ENCODE peak calls at places on chromosomes 12 and 14, in nine cellular contexts. One of them, this sample, is unnamed.

GRCh38 chr12:54201001-54201794 is 12.4 kb upstream of the SMUG1 start:
- DNase-seq in sigmoid colon: peak; percentile 77
- DNase-seq in left ventricle myocardium inferior: peak; percentile 43
- DNase-seq in endothelial cell: peak; percentile 84
- DNase-seq in dorsolateral prefrontal cortex: peak; percentile 50
- DNase-seq in activated CD8-positive, alpha-beta T cell treated with anti-CD3 and anti-CD28 coated beads for 36 hours: peak; percentile 72
- DNase-seq in fibroblast of mammary gland: peak; percentile 79
- DNase-seq in kidney: peak; percentile 89
- DNase-seq in heart left ventricle: peak; percentile 50
- DNase-seq in this sample: peak; percentile 83

GRCh38 chr12:131596115-131596514 is 114.8 kb upstream of the SFSWAP start:
- DNase-seq in sigmoid colon: no peak
- DNase-seq in left ventricle myocardium inferior: no peak
- DNase-seq in endothelial cell: no peak
- DNase-seq in dorsolateral prefrontal cortex: no peak
- DNase-seq in activated CD8-positive, alpha-beta T cell treated with anti-CD3 and anti-CD28 coated beads for 36 hours: no peak
- DNase-seq in fibroblast of mammary gland: no peak
- DNase-seq in kidney: no peak
- DNase-seq in heart left ventricle: no peak
- DNase-seq in this sample: no peak

GRCh38 chr12:43208627-43209026 is 343.4 kb downstream of the ADAMTS20 start:
- DNase-seq in sigmoid colon: no peak
- DNase-seq in left ventricle myocardium inferior: no peak
- DNase-seq in endothelial cell: no peak
- DNase-seq in dorsolateral prefrontal cortex: no peak
- DNase-seq in activated CD8-positive, alpha-beta T cell treated with anti-CD3 and anti-CD28 coated beads for 36 hours: no peak
- DNase-seq in fibroblast of mammary gland: peak; percentile 61
- DNase-seq in kidney: no peak
- DNase-seq in heart left ventricle: peak; percentile 18
- DNase-seq in this sample: no peak

GRCh38 chr14:90658541-90658967 is 157.7 kb downstream of the TTC7B start:
- DNase-seq in sigmoid colon: no peak
- DNase-seq in left ventricle myocardium inferior: no peak
- DNase-seq in endothelial cell: no peak
- DNase-seq in dorsolateral prefrontal cortex: no peak
- DNase-seq in activated CD8-positive, alpha-beta T cell treated with anti-CD3 and anti-CD28 coated beads for 36 hours: peak; percentile 43
- DNase-seq in fibroblast of mammary gland: no peak
- DNase-seq in kidney: no peak
- DNase-seq in heart left ventricle: no peak
- DNase-seq in this sample: peak; percentile 35

GRCh38 chr12:89160716-89161123 is 191.6 kb downstream of the DUSP6 start:
- DNase-seq in sigmoid colon: peak; percentile 69
- DNase-seq in left ventricle myocardium inferior: peak; percentile 67
- DNase-seq in endothelial cell: no peak
- DNase-seq in dorsolateral prefrontal cortex: no peak
- DNase-seq in activated CD8-positive, alpha-beta T cell treated with anti-CD3 and anti-CD28 coated beads for 36 hours: peak; percentile 56
- DNase-seq in fibroblast of mammary gland: peak; percentile 93
- DNase-seq in kidney: peak; percentile 73
- DNase-seq in heart left ventricle: peak; percentile 43
- DNase-seq in this sample: no peak

GRCh38 chr12:89453121-89453520 is 71.5 kb downstream of the GALNT4 start:
- DNase-seq in sigmoid colon: no peak
- DNase-seq in left ventricle myocardium inferior: no peak
- DNase-seq in endothelial cell: no peak
- DNase-seq in dorsolateral prefrontal cortex: no peak
- DNase-seq in activated CD8-positive, alpha-beta T cell treated with anti-CD3 and anti-CD28 coated beads for 36 hours: no peak
- DNase-seq in fibroblast of mammary gland: no peak
- DNase-seq in kidney: no peak
- DNase-seq in heart left ventricle: no peak
- DNase-seq in this sample: no peak

GRCh38 chr12:113805673-113806072 is 160.5 kb downstream of the RBM19 start:
- DNase-seq in sigmoid colon: no peak
- DNase-seq in left ventricle myocardium inferior: no peak
- DNase-seq in endothelial cell: no peak
- DNase-seq in dorsolateral prefrontal cortex: no peak
- DNase-seq in activated CD8-positive, alpha-beta T cell treated with anti-CD3 and anti-CD28 coated beads for 36 hours: no peak
- DNase-seq in fibroblast of mammary gland: no peak
- DNase-seq in kidney: no peak
- DNase-seq in heart left ventricle: no peak
- DNase-seq in this sample: no peak

GRCh38 chr12:78331764-78332163 is 501.1 kb downstream of the NAV3 start:
- DNase-seq in sigmoid colon: no peak
- DNase-seq in left ventricle myocardium inferior: no peak
- DNase-seq in endothelial cell: no peak
- DNase-seq in dorsolateral prefrontal cortex: no peak
- DNase-seq in activated CD8-positive, alpha-beta T cell treated with anti-CD3 and anti-CD28 coated beads for 36 hours: no peak
- DNase-seq in fibroblast of mammary gland: no peak
- DNase-seq in kidney: no peak
- DNase-seq in heart left ventricle: no peak
- DNase-seq in this sample: no peak

GRCh38 chr12:99768758-99769157 is 121.2 kb downstream of the GARIN6 start:
- DNase-seq in sigmoid colon: no peak
- DNase-seq in left ventricle myocardium inferior: no peak
- DNase-seq in endothelial cell: no peak
- DNase-seq in dorsolateral prefrontal cortex: no peak
- DNase-seq in activated CD8-positive, alpha-beta T cell treated with anti-CD3 and anti-CD28 coated beads for 36 hours: no peak
- DNase-seq in fibroblast of mammary gland: no peak
- DNase-seq in kidney: no peak
- DNase-seq in heart left ventricle: no peak
- DNase-seq in this sample: no peak

GRCh38 chr14:90458536-90458935 is 61.7 kb downstream of the CALM1 start:
- DNase-seq in sigmoid colon: no peak
- DNase-seq in left ventricle myocardium inferior: no peak
- DNase-seq in endothelial cell: no peak
- DNase-seq in dorsolateral prefrontal cortex: no peak
- DNase-seq in activated CD8-positive, alpha-beta T cell treated with anti-CD3 and anti-CD28 coated beads for 36 hours: no peak
- DNase-seq in fibroblast of mammary gland: no peak
- DNase-seq in kidney: no peak
- DNase-seq in heart left ventricle: no peak
- DNase-seq in this sample: no peak

GRCh38 chr14:63551338-63551737 is 8.2 kb upstream of the PPP2R5E start:
- DNase-seq in sigmoid colon: no peak
- DNase-seq in left ventricle myocardium inferior: no peak
- DNase-seq in endothelial cell: no peak
- DNase-seq in dorsolateral prefrontal cortex: no peak
- DNase-seq in activated CD8-positive, alpha-beta T cell treated with anti-CD3 and anti-CD28 coated beads for 36 hours: no peak
- DNase-seq in fibroblast of mammary gland: peak; percentile 78
- DNase-seq in kidney: no peak
- DNase-seq in heart left ventricle: no peak
- DNase-seq in this sample: no peak

GRCh38 chr12:6607751-6608591 is 792 bp upstream of the CHD4 start:
- DNase-seq in sigmoid colon: peak; percentile 82
- DNase-seq in left ventricle myocardium inferior: no peak
- DNase-seq in endothelial cell: no peak
- DNase-seq in dorsolateral prefrontal cortex: no peak
- DNase-seq in activated CD8-positive, alpha-beta T cell treated with anti-CD3 and anti-CD28 coated beads for 36 hours: peak; percentile 89
- DNase-seq in fibroblast of mammary gland: peak; percentile 73
- DNase-seq in kidney: no peak
- DNase-seq in heart left ventricle: peak; percentile 68
- DNase-seq in this sample: peak; percentile 71

GRCh38 chr12:48827513-48828096 is 9.3 kb downstream of the CACNB3 start:
- DNase-seq in sigmoid colon: no peak
- DNase-seq in left ventricle myocardium inferior: no peak
- DNase-seq in endothelial cell: no peak
- DNase-seq in dorsolateral prefrontal cortex: no peak
- DNase-seq in activated CD8-positive, alpha-beta T cell treated with anti-CD3 and anti-CD28 coated beads for 36 hours: no peak
- DNase-seq in fibroblast of mammary gland: no peak
- DNase-seq in kidney: no peak
- DNase-seq in heart left ventricle: no peak
- DNase-seq in this sample: no peak

GRCh38 chr12:75694891-75695290 is 183.5 kb upstream of the KRR1 start:
- DNase-seq in sigmoid colon: no peak
- DNase-seq in left ventricle myocardium inferior: no peak
- DNase-seq in endothelial cell: no peak
- DNase-seq in dorsolateral prefrontal cortex: no peak
- DNase-seq in activated CD8-positive, alpha-beta T cell treated with anti-CD3 and anti-CD28 coated beads for 36 hours: no peak
- DNase-seq in fibroblast of mammary gland: peak; percentile 47
- DNase-seq in kidney: no peak
- DNase-seq in heart left ventricle: no peak
- DNase-seq in this sample: no peak

GRCh38 chr14:93092606-93093556 is 22.8 kb downstream of the ITPK1 start:
- DNase-seq in sigmoid colon: no peak
- DNase-seq in left ventricle myocardium inferior: no peak
- DNase-seq in endothelial cell: no peak
- DNase-seq in dorsolateral prefrontal cortex: no peak
- DNase-seq in activated CD8-positive, alpha-beta T cell treated with anti-CD3 and anti-CD28 coated beads for 36 hours: no peak
- DNase-seq in fibroblast of mammary gland: no peak
- DNase-seq in kidney: peak; percentile 61
- DNase-seq in heart left ventricle: no peak
- DNase-seq in this sample: no peak

GRCh38 chr12:81078469-81079196 is 754 bp downstream of the ACSS3 start:
- DNase-seq in sigmoid colon: no peak
- DNase-seq in left ventricle myocardium inferior: no peak
- DNase-seq in endothelial cell: peak; percentile 17
- DNase-seq in dorsolateral prefrontal cortex: no peak
- DNase-seq in activated CD8-positive, alpha-beta T cell treated with anti-CD3 and anti-CD28 coated beads for 36 hours: no peak
- DNase-seq in fibroblast of mammary gland: peak; percentile 80
- DNase-seq in kidney: no peak
- DNase-seq in heart left ventricle: peak; percentile 20
- DNase-seq in this sample: no peak

GRCh38 chr12:67080637-67081036 is 188.5 kb upstream of the CAND1 start:
- DNase-seq in sigmoid colon: no peak
- DNase-seq in left ventricle myocardium inferior: no peak
- DNase-seq in endothelial cell: no peak
- DNase-seq in dorsolateral prefrontal cortex: no peak
- DNase-seq in activated CD8-positive, alpha-beta T cell treated with anti-CD3 and anti-CD28 coated beads for 36 hours: no peak
- DNase-seq in fibroblast of mammary gland: no peak
- DNase-seq in kidney: no peak
- DNase-seq in heart left ventricle: no peak
- DNase-seq in this sample: no peak

GRCh38 chr14:103091041-103091882 is 3.3 kb upstream of the EXOC3L4 start:
- DNase-seq in sigmoid colon: no peak
- DNase-seq in left ventricle myocardium inferior: peak; percentile 64
- DNase-seq in endothelial cell: peak; percentile 62
- DNase-seq in dorsolateral prefrontal cortex: no peak
- DNase-seq in activated CD8-positive, alpha-beta T cell treated with anti-CD3 and anti-CD28 coated beads for 36 hours: peak; percentile 84
- DNase-seq in fibroblast of mammary gland: peak; percentile 48
- DNase-seq in kidney: peak; percentile 89
- DNase-seq in heart left ventricle: no peak
- DNase-seq in this sample: peak; percentile 94

GRCh38 chr14:67517083-67517482 is 16.0 kb upstream of the PLEKHH1 start:
- DNase-seq in sigmoid colon: peak; percentile 69
- DNase-seq in left ventricle myocardium inferior: peak; percentile 36
- DNase-seq in endothelial cell: peak; percentile 26
- DNase-seq in dorsolateral prefrontal cortex: peak; percentile 81
- DNase-seq in activated CD8-positive, alpha-beta T cell treated with anti-CD3 and anti-CD28 coated beads for 36 hours: no peak
- DNase-seq in fibroblast of mammary gland: no peak
- DNase-seq in kidney: no peak
- DNase-seq in heart left ventricle: peak; percentile 27
- DNase-seq in this sample: no peak

GRCh38 chr12:62158416-62159360 is 101.5 kb upstream of the USP15 start:
- DNase-seq in sigmoid colon: no peak
- DNase-seq in left ventricle myocardium inferior: no peak
- DNase-seq in endothelial cell: no peak
- DNase-seq in dorsolateral prefrontal cortex: no peak
- DNase-seq in activated CD8-positive, alpha-beta T cell treated with anti-CD3 and anti-CD28 coated beads for 36 hours: peak; percentile 2
- DNase-seq in fibroblast of mammary gland: no peak
- DNase-seq in kidney: no peak
- DNase-seq in heart left ventricle: no peak
- DNase-seq in this sample: no peak

GRCh38 chr14:68449565-68450295 is 343.1 kb downstream of the ZFP36L1 start:
- DNase-seq in sigmoid colon: no peak
- DNase-seq in left ventricle myocardium inferior: no peak
- DNase-seq in endothelial cell: no peak
- DNase-seq in dorsolateral prefrontal cortex: no peak
- DNase-seq in activated CD8-positive, alpha-beta T cell treated with anti-CD3 and anti-CD28 coated beads for 36 hours: no peak
- DNase-seq in fibroblast of mammary gland: no peak
- DNase-seq in kidney: no peak
- DNase-seq in heart left ventricle: no peak
- DNase-seq in this sample: no peak

GRCh38 chr12:26239508-26240328 is 44.3 kb downstream of the SSPN start:
- DNase-seq in sigmoid colon: peak; percentile 93
- DNase-seq in left ventricle myocardium inferior: peak; percentile 66
- DNase-seq in endothelial cell: no peak
- DNase-seq in dorsolateral prefrontal cortex: peak; percentile 59
- DNase-seq in activated CD8-positive, alpha-beta T cell treated with anti-CD3 and anti-CD28 coated beads for 36 hours: no peak
- DNase-seq in fibroblast of mammary gland: peak; percentile 97
- DNase-seq in kidney: peak; percentile 65
- DNase-seq in heart left ventricle: peak; percentile 61
- DNase-seq in this sample: no peak

GRCh38 chr14:74945852-74946658 is 9.3 kb downstream of the PGF start:
- DNase-seq in sigmoid colon: peak; percentile 88
- DNase-seq in left ventricle myocardium inferior: peak; percentile 79
- DNase-seq in endothelial cell: peak; percentile 91
- DNase-seq in dorsolateral prefrontal cortex: peak; percentile 78
- DNase-seq in activated CD8-positive, alpha-beta T cell treated with anti-CD3 and anti-CD28 coated beads for 36 hours: peak; percentile 87
- DNase-seq in fibroblast of mammary gland: peak; percentile 67
- DNase-seq in kidney: no peak
- DNase-seq in heart left ventricle: peak; percentile 80
- DNase-seq in this sample: peak; percentile 92
- TF ChIP-seq CTCF in sigmoid colon: peak; percentile 90
- TF ChIP-seq CTCF in left ventricle myocardium inferior: peak; percentile 96
- TF ChIP-seq CTCF in endothelial cell: peak; percentile 77
- TF ChIP-seq CTCF in dorsolateral prefrontal cortex: peak; percentile 79
- TF ChIP-seq CTCF in activated CD8-positive, alpha-beta T cell treated with anti-CD3 and anti-CD28 coated beads for 36 hours: peak; percentile 92
- TF ChIP-seq CTCF in fibroblast of mammary gland: peak; percentile 95
- TF ChIP-seq CTCF in kidney: peak; percentile 96
- TF ChIP-seq CTCF in heart left ventricle: peak; percentile 87
- TF ChIP-seq CTCF in this sample: peak; percentile 95

GRCh38 chr12:32344047-32344446 is 55.3 kb upstream of the FGD4 start:
- DNase-seq in sigmoid colon: no peak
- DNase-seq in left ventricle myocardium inferior: no peak
- DNase-seq in endothelial cell: no peak
- DNase-seq in dorsolateral prefrontal cortex: no peak
- DNase-seq in activated CD8-positive, alpha-beta T cell treated with anti-CD3 and anti-CD28 coated beads for 36 hours: no peak
- DNase-seq in fibroblast of mammary gland: no peak
- DNase-seq in kidney: no peak
- DNase-seq in heart left ventricle: no peak
- DNase-seq in this sample: no peak
- TF ChIP-seq CTCF in sigmoid colon: no peak
- TF ChIP-seq CTCF in left ventricle myocardium inferior: no peak
- TF ChIP-seq CTCF in endothelial cell: no peak
- TF ChIP-seq CTCF in dorsolateral prefrontal cortex: no peak
- TF ChIP-seq CTCF in activated CD8-positive, alpha-beta T cell treated with anti-CD3 and anti-CD28 coated beads for 36 hours: no peak
- TF ChIP-seq CTCF in fibroblast of mammary gland: no peak
- TF ChIP-seq CTCF in kidney: no peak
- TF ChIP-seq CTCF in heart left ventricle: no peak
- TF ChIP-seq CTCF in this sample: no peak

GRCh38 chr12:125332900-125333299 is 267.7 kb downstream of the AACS start:
- DNase-seq in sigmoid colon: no peak
- DNase-seq in left ventricle myocardium inferior: no peak
- DNase-seq in endothelial cell: no peak
- DNase-seq in dorsolateral prefrontal cortex: no peak
- DNase-seq in activated CD8-positive, alpha-beta T cell treated with anti-CD3 and anti-CD28 coated beads for 36 hours: no peak
- DNase-seq in fibroblast of mammary gland: no peak
- DNase-seq in kidney: no peak
- DNase-seq in heart left ventricle: no peak
- DNase-seq in this sample: no peak
- TF ChIP-seq CTCF in sigmoid colon: no peak
- TF ChIP-seq CTCF in left ventricle myocardium inferior: no peak
- TF ChIP-seq CTCF in endothelial cell: peak; percentile 57
- TF ChIP-seq CTCF in dorsolateral prefrontal cortex: no peak
- TF ChIP-seq CTCF in activated CD8-positive, alpha-beta T cell treated with anti-CD3 and anti-CD28 coated beads for 36 hours: no peak
- TF ChIP-seq CTCF in fibroblast of mammary gland: peak; percentile 9
- TF ChIP-seq CTCF in kidney: no peak
- TF ChIP-seq CTCF in heart left ventricle: no peak
- TF ChIP-seq CTCF in this sample: no peak

DNA sequence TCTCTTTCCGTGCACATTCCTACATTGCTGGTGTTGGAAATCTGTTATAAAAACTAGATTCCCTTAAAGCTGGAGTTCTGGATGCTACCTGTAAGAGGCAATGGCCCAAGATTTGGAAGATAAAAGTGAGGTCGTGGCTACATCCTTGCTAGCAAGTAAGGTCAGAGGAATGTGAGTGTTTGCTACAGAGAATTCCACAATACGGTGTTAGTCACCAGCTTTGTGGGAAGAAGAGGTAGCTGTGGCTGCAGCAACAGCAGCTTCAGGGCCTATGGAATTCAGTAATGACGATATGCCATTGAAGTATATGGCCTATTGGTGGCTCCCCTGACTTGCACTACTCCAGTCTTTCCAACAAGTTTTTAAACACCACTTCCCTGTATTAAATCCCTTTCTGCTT is 227.7 kb upstream of the TMEM260 start:
- DNase-seq in sigmoid colon: no peak
- DNase-seq in left ventricle myocardium inferior: no peak
- DNase-seq in endothelial cell: no peak
- DNase-seq in dorsolateral prefrontal cortex: no peak
- DNase-seq in activated CD8-positive, alpha-beta T cell treated with anti-CD3 and anti-CD28 coated beads for 36 hours: no peak
- DNase-seq in fibroblast of mammary gland: peak; percentile 76
- DNase-seq in kidney: no peak
- DNase-seq in heart left ventricle: no peak
- DNase-seq in this sample: no peak
- TF ChIP-seq CTCF in sigmoid colon: no peak
- TF ChIP-seq CTCF in left ventricle myocardium inferior: no peak
- TF ChIP-seq CTCF in endothelial cell: no peak
- TF ChIP-seq CTCF in dorsolateral prefrontal cortex: no peak
- TF ChIP-seq CTCF in activated CD8-positive, alpha-beta T cell treated with anti-CD3 and anti-CD28 coated beads for 36 hours: no peak
- TF ChIP-seq CTCF in fibroblast of mammary gland: no peak
- TF ChIP-seq CTCF in kidney: no peak
- TF ChIP-seq CTCF in heart left ventricle: no peak
- TF ChIP-seq CTCF in this sample: no peak